ENCODE peak calls at places on chromosomes 12 and 14, in five cellular contexts. M is IMR-90, G is trophoblast cell, V is mesenchymal stem cell, F is H1. L is an unnamed sample.

GRCh38 chr12:111121840-111122239 is 201.5 kb upstream of the MYL2 start:
- DNase-seq in F (no peak), G (no peak), V (no peak), M (no peak), L (no peak)

GRCh38 chr12:17527021-17527420 is 563.0 kb downstream of the RERGL start:
- DNase-seq in V (no peak), M (no peak), F (no peak), G (peak; percentile 34), L (no peak)

GRCh38 chr14:58479975-58480374 is 52.5 kb downstream of the KIAA0586 start:
- DNase-seq in G (no peak), M (no peak), V (no peak), F (no peak), L (no peak)

GRCh38 chr12:26062566-26062965 is 62.3 kb downstream of the BHLHE41 start:
- DNase-seq in F (no peak), M (peak; percentile 57), V (peak; percentile 45), G (no peak), L (no peak)

GRCh38 chr14:102362084-102362483 is 606 bp downstream of the CINP start:
- DNase-seq in V (peak; percentile 58), G (peak; percentile 23), M (peak; percentile 57), F (no peak), L (no peak)

GRCh38 chr12:5481645-5482044 is 49.7 kb downstream of the NTF3 start:
- DNase-seq in G (no peak), V (no peak), F (no peak), M (no peak), L (no peak)

GRCh38 chr14:61870163-61870562 is 107.9 kb downstream of the SNAPC1 start:
- DNase-seq in F (no peak), V (no peak), M (no peak), G (no peak), L (no peak)

GRCh38 chr14:104872469-104873341 is 7.6 kb downstream of the CEP170B start:
- DNase-seq in F (no peak), V (peak; percentile 30), G (no peak), M (peak; percentile 37), L (no peak)

GRCh38 chr12:108798551-108799221 is 58.7 kb downstream of the SSH1 start:
- DNase-seq in V (peak; percentile 53), F (no peak), M (peak; percentile 86), G (no peak), L (no peak)

GRCh38 chr12:92089559-92089958 is 56.1 kb downstream of the BTG1 start:
- DNase-seq in V (no peak), F (no peak), M (no peak), G (no peak), L (no peak)

GRCh38 chr14:57057803-57058202 is 210.9 kb downstream of the EXOC5 start:
- DNase-seq in F (no peak), V (no peak), M (no peak), G (no peak), L (no peak)

GRCh38 chr12:71397433-71397954 is 42.1 kb upstream of the LGR5 start:
- DNase-seq in V (peak; percentile 6), G (no peak), F (no peak), M (no peak), L (no peak)

DNA sequence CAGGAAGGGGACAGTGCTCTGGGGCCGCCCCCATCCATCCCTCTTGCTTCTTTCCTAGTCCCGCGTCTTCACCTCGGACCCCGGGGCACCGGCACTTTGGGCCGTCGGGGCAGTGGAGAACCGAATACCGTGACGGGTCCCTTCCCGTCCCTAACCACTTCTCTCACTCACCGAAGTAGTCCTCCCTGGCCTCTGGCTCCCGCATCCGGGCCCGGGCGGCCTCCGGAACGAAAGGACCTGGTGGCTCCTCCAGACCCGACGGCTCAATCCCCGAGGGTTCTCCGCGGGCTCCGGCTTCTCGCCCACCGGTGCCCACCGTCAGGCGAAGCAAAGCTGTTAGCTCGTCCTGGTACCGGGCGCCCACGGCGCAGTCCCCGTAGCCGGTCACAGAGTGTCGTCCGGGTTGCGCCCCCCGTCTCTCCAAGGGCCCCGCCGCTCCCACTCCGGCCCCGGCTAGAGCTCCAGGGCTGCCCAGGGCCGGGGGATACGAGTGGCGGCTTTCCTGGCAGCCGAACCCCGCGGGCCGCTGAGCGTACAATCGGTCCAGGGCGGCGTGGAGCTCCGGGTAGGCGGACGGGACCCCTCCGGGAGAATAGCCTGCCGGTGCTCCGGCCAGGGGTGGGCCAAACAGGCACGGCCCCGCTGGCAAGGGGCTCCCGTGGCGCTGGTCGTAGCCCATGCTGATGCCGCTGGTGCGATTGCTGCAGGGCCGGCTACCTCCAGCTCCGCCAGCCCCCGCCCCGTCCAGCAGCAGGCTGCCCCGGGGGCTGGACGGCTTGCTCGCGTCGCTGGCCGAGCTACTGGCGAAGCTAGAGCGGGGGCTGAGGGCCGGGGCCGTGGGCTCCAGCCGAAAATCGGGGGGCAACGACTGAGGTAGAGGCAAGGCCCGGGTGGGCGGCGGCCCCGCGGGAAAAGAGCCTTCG is 1.0 kb downstream of the AJUBA start:
- DNase-seq in F (no peak), G (peak; percentile 31), M (no peak), V (peak; percentile 52), L (no peak)
- H4K91ac ChIP-seq in F (peak overlapping the region; percentile 29), G (peak overlapping the region; percentile 96), M (peak overlapping the region; percentile 92), V (peak overlapping the region; percentile 89), L (no peak overlapping the region)

GRCh38 chr12:50021071-50021470 is 4.2 kb downstream of the RACGAP1 start:
- DNase-seq in F (no peak), V (peak; percentile 18), M (no peak), G (no peak), L (no peak)
- H3K9ac ChIP-seq in F (no peak overlapping the region), V (peak overlapping the region; percentile 62), M (peak overlapping the region; percentile 5), G (no peak overlapping the region), L (no peak overlapping the region)

GRCh38 chr14:89736866-89737265 is 217.7 kb downstream of the EFCAB11 start:
- DNase-seq in F (no peak), M (no peak), G (no peak), V (no peak), L (no peak)

GRCh38 chr14:89746135-89746534 is 208.4 kb downstream of the EFCAB11 start:
- DNase-seq in V (no peak), G (no peak), M (no peak), F (no peak), L (no peak)

GRCh38 chr14:89743828-89744227 is 210.7 kb downstream of the EFCAB11 start:
- DNase-seq in F (no peak), M (no peak), V (no peak), G (no peak), L (no peak)

GRCh38 chr14:89740241-89740640 is 214.3 kb downstream of the EFCAB11 start:
- DNase-seq in V (no peak), G (peak; percentile 17), F (no peak), M (no peak), L (no peak)
- H3K4me3 ChIP-seq in V (no peak overlapping the region), G (no peak overlapping the region), F (no peak overlapping the region), M (no peak overlapping the region), L (no peak overlapping the region)

GRCh38 chr14:38838979-38839323 is 264.1 kb downstream of the SEC23A start:
- DNase-seq in G (no peak), F (no peak), M (no peak), V (no peak), L (no peak)
- H4K91ac ChIP-seq in G (no peak overlapping the region), F (no peak overlapping the region), M (no peak overlapping the region), V (no peak overlapping the region), L (no peak overlapping the region)